ENCODE peak calls at places on chromosomes 1 and 21, in nine cellular contexts. V is SHP77 treated with DMSO at 0.1 percent for 48 hours; K is cardiac muscle cell; A is fibroblast of lung; O is AG08396; Q is T-helper 2 cell; B is HCT116; U is activated CD8-positive, alpha-beta memory T cell treated with anti-CD3 and anti-CD28 coated beads, Interleukin-2, amount 50 U/mL, for 4 hours; F is mucosa of gallbladder. C is an unnamed sample.

GRCh38 chr1:212158912-212159796 is 123.6 kb downstream of the DTL start:
- DNase-seq in V (no peak), K (no peak), A (no peak), O (no peak), Q (peak; percentile 71), B (no peak), U (no peak), F (no peak), C (no peak)

GRCh38 chr1:216175714-216176113 is 247.5 kb downstream of the USH2A start:
- DNase-seq in V (no peak), K (no peak), A (no peak), O (no peak), Q (no peak), B (no peak), U (no peak), F (no peak), C (no peak)

GRCh38 chr1:242147096-242147976 is 148.4 kb upstream of the MAP1LC3C start:
- DNase-seq in V (no peak), K (no peak), A (peak; percentile 71), O (no peak), Q (peak; percentile 56), B (no peak), U (no peak), F (no peak), C (no peak)

GRCh38 chr1:95097426-95097825 is 19.7 kb upstream of the TLCD4 start:
- DNase-seq in V (no peak), K (no peak), A (no peak), O (no peak), Q (no peak), B (no peak), U (no peak), F (no peak), C (no peak)

GRCh38 chr1:178036090-178036489 is 57.8 kb upstream of the RASAL2 start:
- DNase-seq in V (no peak), K (no peak), A (no peak), O (no peak), Q (no peak), B (no peak), U (no peak), F (no peak), C (no peak)

GRCh38 chr1:4796161-4796998 is 142.0 kb downstream of the AJAP1 start:
- DNase-seq in V (no peak), K (no peak), A (no peak), O (no peak), Q (no peak), B (no peak), U (no peak), F (no peak), C (no peak)

GRCh38 chr1:187203257-187203656 is 374.5 kb downstream of the PLA2G4A start:
- DNase-seq in V (no peak), K (no peak), A (peak; percentile 6), O (no peak), Q (no peak), B (peak; percentile 57), U (no peak), F (no peak), C (no peak)

GRCh38 chr21:15252437-15252836 is 187.6 kb upstream of the NRIP1 start:
- DNase-seq in V (no peak), K (no peak), A (no peak), O (no peak), Q (no peak), B (no peak), U (no peak), F (no peak), C (no peak)

GRCh38 chr1:187003353-187003752 is 174.6 kb downstream of the PLA2G4A start:
- DNase-seq in V (no peak), K (no peak), A (no peak), O (no peak), Q (no peak), B (no peak), U (no peak), F (no peak), C (no peak)

GRCh38 chr1:201001962-201002361 is 21.6 kb downstream of the KIF21B start:
- DNase-seq in V (no peak), K (no peak), A (no peak), O (no peak), Q (no peak), B (no peak), U (no peak), F (no peak), C (no peak)

GRCh38 chr21:29340228-29340627 is 41.5 kb downstream of the BACH1 start:
- DNase-seq in V (no peak), K (no peak), A (peak; percentile 59), O (no peak), Q (no peak), B (no peak), U (no peak), F (no peak), C (no peak)

GRCh38 chr1:91556556-91556955 is 55.9 kb downstream of the CDC7 start:
- DNase-seq in V (no peak), K (no peak), A (no peak), O (no peak), Q (peak; percentile 75), B (no peak), U (no peak), F (no peak), C (no peak)

GRCh38 chr1:33825506-33825905 is 38.4 kb upstream of the HMGB4 start:
- DNase-seq in V (no peak), K (no peak), A (no peak), O (no peak), Q (no peak), B (no peak), U (no peak), F (no peak), C (no peak)

GRCh38 chr1:75203415-75204277 is 69.5 kb downstream of the LHX8 start:
- DNase-seq in V (no peak), K (peak; percentile 60), A (peak; percentile 50), O (peak; percentile 26), Q (peak; percentile 12), B (peak; percentile 54), U (no peak), F (no peak), C (no peak)

GRCh38 chr1:222171005-222171404 is 376.9 kb downstream of the HHIPL2 start:
- DNase-seq in V (peak; percentile 52), K (peak; percentile 53), A (peak; percentile 78), O (peak; percentile 25), Q (peak; percentile 32), B (peak; percentile 21), U (no peak), F (no peak), C (no peak)

GRCh38 chr1:28456078-28456477 is 49.8 kb upstream of the RCC1 start:
- DNase-seq in V (no peak), K (no peak), A (peak; percentile 60), O (peak; percentile 17), Q (peak; percentile 48), B (no peak), U (no peak), F (no peak), C (no peak)

GRCh38 chr1:156870734-156871133 is 10.1 kb downstream of the NTRK1 start:
- DNase-seq in V (no peak), K (no peak), A (peak; percentile 91), O (peak; percentile 89), Q (peak; percentile 21), B (no peak), U (no peak), F (no peak), C (no peak)

GRCh38 chr1:65265296-65266271 is 43.8 kb upstream of the DNAJC6 start:
- DNase-seq in V (peak; percentile 39), K (peak; percentile 86), A (peak; percentile 34), O (peak; percentile 28), Q (peak; percentile 64), B (no peak), U (peak; percentile 42), F (no peak), C (peak; percentile 17)

GRCh38 chr1:56098956-56099355 is 480.4 kb downstream of the PLPP3 start:
- DNase-seq in V (no peak), K (no peak), A (peak; percentile 51), O (peak; percentile 65), Q (no peak), B (no peak), U (no peak), F (no peak), C (no peak)

GRCh38 chr1:174262747-174263241 is 103.5 kb downstream of the RABGAP1L start:
- DNase-seq in V (peak; percentile 72), K (peak; percentile 59), A (peak; percentile 77), O (peak; percentile 55), Q (peak; percentile 57), B (peak; percentile 15), U (no peak), F (no peak), C (no peak)

GRCh38 chr1:226938903-226939438 is 1.1 kb upstream of the COQ8A start:
- DNase-seq in V (no peak), K (no peak), A (peak; percentile 66), O (no peak), Q (peak; percentile 46), B (no peak), U (no peak), F (peak; percentile 10), C (no peak)

GRCh38 chr1:201506573-201507567 is at the start of gene CSRP1:
- DNase-seq in V (peak; percentile 30), K (peak; percentile 54), A (peak; percentile 87), O (peak; percentile 95), Q (peak; percentile 93), B (peak; percentile 71), U (peak; percentile 82), F (peak; percentile 84), C (peak; percentile 66)

GRCh38 chr1:63732666-63733065 is 41.2 kb upstream of the ROR1 start:
- DNase-seq in V (no peak), K (no peak), A (peak; percentile 38), O (no peak), Q (no peak), B (no peak), U (no peak), F (no peak), C (no peak)

GRCh38 chr1:200075522-200075921 is 48.0 kb downstream of the NR5A2 start:
- DNase-seq in V (no peak), K (peak; percentile 50), A (no peak), O (no peak), Q (no peak), B (no peak), U (no peak), F (no peak), C (no peak)

C was measured in CD4-positive, alpha-beta T cell.